ENCODE peak calls at places on chromosomes 2 and 18, in five cellular contexts. V, I, G, N and Y are unnamed samples.
A peak's percentile ranks its signal among the peaks of the same experiment; 100 is the strongest.

GRCh38 chr2:232502901-232503791 is 15.5 kb upstream of the ECEL1 start:
- DNase-seq in G (peak; percentile 52), V (peak; percentile 79), I (peak; percentile 48), N (no peak), Y (no peak)

GRCh38 chr2:28391564-28392296 is 928 bp upstream of the FOSL2 start:
- DNase-seq in I (peak; percentile 62), V (peak; percentile 94), N (peak; percentile 54), G (no peak), Y (peak; percentile 90)

GRCh38 chr2:35343135-35343534 is 1012.4 kb upstream of the CRIM1 start:
- DNase-seq in N (no peak), G (no peak), V (no peak), I (no peak), Y (no peak)

GRCh38 chr2:156673271-156673615 is 237.1 kb downstream of the GPD2 start:
- DNase-seq in N (no peak), V (no peak), G (no peak), I (no peak), Y (no peak)

GRCh38 chr2:204670124-204670523 is 124.8 kb downstream of the PARD3B start:
- DNase-seq in I (no peak), V (peak; percentile 22), G (no peak), N (no peak), Y (no peak)

GRCh38 chr2:2567776-2568175 is 236.7 kb upstream of the MYT1L start:
- DNase-seq in I (no peak), N (no peak), G (no peak), V (no peak), Y (no peak)

GRCh38 chr2:139909160-139909559 is 1129.0 kb upstream of the NXPH2 start:
- DNase-seq in I (no peak), N (no peak), G (no peak), V (peak; percentile 9), Y (no peak)

GRCh38 chr18:47737956-47738355 is 192.5 kb downstream of the SMAD2 start:
- DNase-seq in I (no peak), G (no peak), N (no peak), V (no peak), Y (no peak)